ENCODE peak calls at places on chromosomes 5 and 9, in seven cellular contexts. B is fibroblast of pulmonary artery, N is dorsolateral prefrontal cortex, E is tibial nerve, K is lower leg skin, S is astrocyte of the spinal cord, F is thoracic aorta. P is an unnamed sample.

GRCh38 chr5:129904102-129904666 is at the start of gene CHSY3:
- DNase-seq in B (peak; percentile 83), N (peak; percentile 66), E (peak; percentile 68), K (peak; percentile 73), S (peak; percentile 86), F (peak; percentile 67), P (no peak)

GRCh38 chr5:78537821-78538220 is 110.8 kb downstream of the LHFPL2 start:
- DNase-seq in B (peak; percentile 78), N (peak; percentile 37), E (no peak), K (no peak), S (peak; percentile 66), F (no peak), P (no peak)

GRCh38 chr5:156121234-156121633 is 205.7 kb upstream of the SGCD start:
- DNase-seq in B (no peak), N (no peak), E (no peak), K (no peak), S (peak; percentile 4), F (no peak), P (no peak)

GRCh38 chr5:139636975-139637408 is 11.2 kb upstream of the CXXC5 start:
- DNase-seq in B (no peak), N (no peak), E (no peak), K (no peak), S (peak; percentile 47), F (no peak), P (no peak)

GRCh38 chr9:136078498-136079011 is 16.5 kb downstream of the NACC2 start:
- DNase-seq in B (no peak), N (no peak), E (no peak), K (no peak), S (no peak), F (no peak), P (no peak)

GRCh38 chr5:128339585-128339984 is 198.5 kb downstream of the FBN2 start:
- DNase-seq in B (no peak), N (no peak), E (no peak), K (no peak), S (no peak), F (no peak), P (no peak)

GRCh38 chr9:8845376-8845775 is 1045.8 kb upstream of the DMAC1 start:
- DNase-seq in B (no peak), N (peak; percentile 84), E (no peak), K (no peak), S (no peak), F (no peak), P (no peak)

GRCh38 chr5:7015586-7016256 is 302.5 kb downstream of the TENT4A start:
- DNase-seq in B (no peak), N (no peak), E (no peak), K (no peak), S (no peak), F (no peak), P (no peak)

GRCh38 chr9:137721479-137721878 is 102.7 kb downstream of the EHMT1 start:
- DNase-seq in B (no peak), N (no peak), E (no peak), K (no peak), S (no peak), F (no peak), P (no peak)

GRCh38 chr9:106697799-106698591 is 165.0 kb upstream of the ZNF462 start:
- DNase-seq in B (peak; percentile 86), N (peak; percentile 64), E (peak; percentile 29), K (peak; percentile 27), S (peak; percentile 55), F (peak; percentile 8), P (no peak)

GRCh38 chr5:54663876-54664275 is 146.3 kb downstream of the SNX18 start:
- DNase-seq in B (peak; percentile 95), N (peak; percentile 66), E (peak; percentile 37), K (peak; percentile 75), S (peak; percentile 92), F (no peak), P (no peak)

GRCh38 chr5:8184455-8185063 is 315.6 kb downstream of the MTRR start:
- DNase-seq in B (peak; percentile 19), N (peak; percentile 40), E (no peak), K (no peak), S (no peak), F (no peak), P (no peak)

GRCh38 chr9:94156549-94157407 is 72.5 kb downstream of the PTPDC1 start:
- DNase-seq in B (peak; percentile 95), N (peak; percentile 48), E (peak; percentile 72), K (peak; percentile 71), S (peak; percentile 88), F (peak; percentile 52), P (no peak)

GRCh38 chr9:129654641-129655040 is 10.8 kb upstream of the PRRX2 start:
- DNase-seq in B (no peak), N (no peak), E (no peak), K (no peak), S (no peak), F (no peak), P (no peak)

GRCh38 chr5:102561894-102562760 is 63.3 kb upstream of the SLCO6A1 start:
- DNase-seq in B (peak; percentile 21), N (no peak), E (no peak), K (no peak), S (peak; percentile 19), F (no peak), P (no peak)

DNA sequence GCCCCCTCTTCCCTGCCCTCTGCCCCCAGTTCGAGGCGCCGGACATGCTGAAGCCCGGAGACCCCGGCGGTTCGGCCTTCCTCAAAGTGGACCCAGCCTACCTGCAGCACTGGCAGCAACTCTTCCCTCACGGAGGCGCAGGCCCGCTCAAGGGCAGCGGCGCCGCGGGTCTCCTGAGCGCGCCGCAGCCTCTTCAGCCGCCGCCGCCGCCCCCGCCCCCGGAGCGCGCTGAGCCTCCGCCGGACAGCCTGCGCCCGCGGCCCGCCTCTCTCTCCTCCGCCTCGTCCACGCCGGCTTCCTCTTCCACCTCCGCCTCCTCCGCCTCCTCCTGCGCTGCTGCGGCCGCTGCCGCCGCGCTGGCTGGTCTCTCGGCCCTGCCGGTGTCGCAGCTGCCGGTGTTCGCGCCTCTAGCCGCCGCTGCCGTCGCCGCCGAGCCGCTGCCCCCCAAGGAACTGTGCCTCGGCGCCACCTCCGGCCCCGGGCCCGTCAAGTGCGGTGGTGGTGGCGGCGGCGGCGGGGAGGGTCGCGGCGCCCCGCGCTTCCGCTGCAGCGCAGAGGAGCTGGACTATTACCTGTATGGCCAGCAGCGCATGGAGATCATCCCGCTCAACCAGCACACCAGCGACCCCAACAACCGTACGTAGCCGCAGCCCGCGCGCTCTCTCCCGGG is 1.1 kb downstream of the PRDM6 start:
- DNase-seq in B (peak; percentile 29), N (no peak), E (no peak), K (no peak), S (no peak), F (no peak), P (no peak)
- H3K4me3 ChIP-seq in B (peak overlapping the region; percentile 51), N (peak overlapping the region; percentile 38), E (peak overlapping the region; percentile 59), K (peak overlapping the region; percentile 44), S (peak overlapping the region; percentile 29), F (peak overlapping the region; percentile 93), P (no peak overlapping the region)

DNA sequence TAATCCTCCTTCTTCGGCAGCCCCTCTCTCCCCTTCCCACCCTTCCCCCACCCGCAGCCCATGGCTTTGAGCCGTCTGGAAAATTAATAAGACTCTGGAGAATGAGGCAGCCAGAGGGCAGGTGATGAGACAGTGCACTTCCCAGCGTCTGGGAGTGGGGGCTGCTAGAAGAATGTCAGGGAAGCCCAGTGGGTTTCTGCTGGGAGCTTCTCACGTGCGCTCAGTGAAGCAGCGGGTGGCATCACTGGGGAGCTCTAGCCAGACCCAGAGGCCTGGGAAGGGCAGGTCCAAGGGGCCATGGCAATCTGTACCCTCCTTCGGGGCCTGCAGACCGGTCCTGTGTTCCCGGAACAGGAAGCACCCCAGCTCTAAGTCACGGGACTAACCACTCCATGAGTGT is 164.9 kb upstream of the OTULINL start:
- DNase-seq in B (no peak), N (no peak), E (no peak), K (no peak), S (peak; percentile 68), F (no peak), P (no peak)
- H3K4me3 ChIP-seq in B (no peak overlapping the region), N (no peak overlapping the region), E (no peak overlapping the region), K (no peak overlapping the region), S (no peak overlapping the region), F (no peak overlapping the region), P (no peak overlapping the region)

DNA sequence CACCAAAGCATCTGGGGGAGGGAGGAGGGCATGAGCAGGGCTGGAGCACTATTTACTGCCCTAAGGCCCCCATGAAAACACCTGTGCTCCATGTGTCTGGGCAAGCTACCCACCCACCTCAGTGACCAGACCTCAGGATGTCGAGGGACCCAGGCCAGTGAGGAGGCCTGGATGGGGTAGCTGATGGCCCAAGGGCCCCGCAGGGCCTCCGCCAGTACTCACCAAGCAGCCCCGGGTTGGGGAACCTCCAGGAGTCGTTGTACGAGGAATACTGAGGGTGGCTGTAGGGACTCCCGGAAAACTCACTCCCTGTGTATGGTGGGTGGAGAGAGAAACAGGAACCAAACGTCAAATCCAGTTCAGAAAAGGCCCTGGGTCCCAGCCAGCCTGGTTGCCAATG is 187.4 kb downstream of the PAX5 start:
- DNase-seq in B (no peak), N (no peak), E (no peak), K (no peak), S (no peak), F (no peak), P (no peak)
- H3K4me3 ChIP-seq in B (no peak overlapping the region), N (no peak overlapping the region), E (no peak overlapping the region), K (no peak overlapping the region), S (no peak overlapping the region), F (no peak overlapping the region), P (no peak overlapping the region)

GRCh38 chr9:38254151-38254550 is 138.4 kb upstream of the ALDH1B1 start:
- DNase-seq in B (no peak), N (no peak), E (no peak), K (no peak), S (no peak), F (no peak), P (no peak)

GRCh38 chr9:38254756-38255155 is 137.7 kb upstream of the ALDH1B1 start:
- DNase-seq in B (no peak), N (no peak), E (no peak), K (no peak), S (no peak), F (no peak), P (no peak)

GRCh38 chr9:38256461-38256860 is 136.0 kb upstream of the ALDH1B1 start:
- DNase-seq in B (no peak), N (no peak), E (no peak), K (no peak), S (no peak), F (no peak), P (no peak)

GRCh38 chr9:38257626-38258215 is 134.8 kb upstream of the ALDH1B1 start:
- DNase-seq in B (no peak), N (no peak), E (no peak), K (no peak), S (no peak), F (no peak), P (no peak)

DNA sequence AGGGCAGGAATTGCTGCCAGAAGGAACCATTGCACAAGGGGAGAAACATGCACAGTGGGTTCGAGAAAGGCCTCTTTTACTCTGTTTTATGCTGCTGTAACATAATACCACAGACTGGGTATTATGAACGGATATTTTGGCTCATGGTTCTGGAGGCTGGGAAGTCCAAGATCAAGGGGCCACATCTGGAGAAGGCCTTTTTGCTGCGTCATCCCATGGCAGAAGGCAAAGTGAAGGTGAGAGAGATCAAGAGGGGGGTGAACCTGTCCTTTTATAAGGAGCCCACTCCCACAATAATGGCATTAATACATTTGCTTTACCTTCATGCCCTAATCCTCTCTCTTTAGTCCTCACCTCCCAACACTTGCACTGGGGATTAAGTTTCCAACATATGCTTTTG is 136.9 kb upstream of the ALDH1B1 start:
- DNase-seq in B (no peak), N (no peak), E (no peak), K (no peak), S (no peak), F (no peak), P (no peak)
- H3K4me3 ChIP-seq in B (no peak overlapping the region), N (no peak overlapping the region), E (no peak overlapping the region), K (no peak overlapping the region), S (no peak overlapping the region), F (no peak overlapping the region), P (no peak overlapping the region)

GRCh38 chr5:135476615-135477493 is 24.7 kb upstream of the TIFAB start:
- DNase-seq in B (no peak), N (peak; percentile 2), E (no peak), K (no peak), S (no peak), F (no peak), P (no peak)
- H3K4me3 ChIP-seq in B (no peak overlapping the region), N (no peak overlapping the region), E (no peak overlapping the region), K (no peak overlapping the region), S (no peak overlapping the region), F (no peak overlapping the region), P (no peak overlapping the region)

P was measured in effector memory CD4-positive, alpha-beta T cell.